ENCODE peak calls at places on chromosomes 16 and 17, in eight cellular contexts. P, B, D, I, W, O, T and N are unnamed samples.

GRCh38 chr17:42463976-42464400 is 5.3 kb downstream of the ATP6V0A1 start:
- DNase-seq in P (no peak), B (no peak), D (no peak), I (no peak), W (no peak), O (no peak), T (no peak), N (no peak)

GRCh38 chr17:34581446-34582184 is 2.2 kb downstream of the TMEM132E start:
- DNase-seq in P (no peak), B (no peak), D (no peak), I (no peak), W (no peak), O (no peak), T (no peak), N (no peak)

GRCh38 chr17:9028632-9029570 is 7.6 kb downstream of the NTN1 start:
- DNase-seq in P (no peak), B (no peak), D (no peak), I (no peak), W (no peak), O (no peak), T (no peak), N (no peak)

GRCh38 chr17:3804503-3804931 is 3.5 kb upstream of the ITGAE start:
- DNase-seq in P (no peak), B (peak; percentile 28), D (no peak), I (no peak), W (peak; percentile 44), O (no peak), T (peak; percentile 57), N (no peak)

GRCh38 chr16:65783709-65784474 is 582.6 kb upstream of the CDH5 start:
- DNase-seq in P (no peak), B (no peak), D (no peak), I (no peak), W (peak; percentile 52), O (no peak), T (no peak), N (no peak)

GRCh38 chr16:52597073-52597771 is 50.3 kb upstream of the TOX3 start:
- DNase-seq in P (no peak), B (no peak), D (no peak), I (no peak), W (no peak), O (no peak), T (no peak), N (no peak)

GRCh38 chr17:64259436-64259835 is 3.6 kb downstream of the TEX2 start:
- DNase-seq in P (no peak), B (no peak), D (no peak), I (no peak), W (no peak), O (no peak), T (no peak), N (no peak)

GRCh38 chr16:66474750-66475199 is 47.7 kb downstream of the BEAN1 start:
- DNase-seq in P (no peak), B (no peak), D (peak; percentile 76), I (peak; percentile 63), W (no peak), O (no peak), T (no peak), N (peak; percentile 90)

GRCh38 chr17:41534899-41535546 is 6.9 kb upstream of the KRT19 start:
- DNase-seq in P (no peak), B (no peak), D (no peak), I (no peak), W (no peak), O (no peak), T (no peak), N (no peak)

GRCh38 chr16:54118846-54119245 is 167.7 kb downstream of the IRX3 start:
- DNase-seq in P (no peak), B (no peak), D (no peak), I (no peak), W (peak; percentile 5), O (no peak), T (no peak), N (no peak)

GRCh38 chr16:11196286-11196828 is 59.6 kb downstream of the SOCS1 start:
- DNase-seq in P (no peak), B (no peak), D (no peak), I (no peak), W (no peak), O (no peak), T (no peak), N (no peak)

GRCh38 chr16:528111-529011 is 849 bp downstream of the CAPN15 start:
- DNase-seq in P (peak; percentile 66), B (peak; percentile 54), D (peak; percentile 36), I (peak; percentile 20), W (peak; percentile 65), O (no peak), T (no peak), N (no peak)

GRCh38 chr16:66495440-66495839 is 54.5 kb downstream of the TK2 start:
- DNase-seq in P (no peak), B (no peak), D (no peak), I (no peak), W (no peak), O (no peak), T (no peak), N (no peak)

GRCh38 chr17:36535669-36536081 is 888 bp downstream of the PIGW start:
- DNase-seq in P (no peak), B (no peak), D (no peak), I (no peak), W (no peak), O (no peak), T (no peak), N (no peak)

GRCh38 chr17:81713004-81713555 is 996 bp downstream of the SLC25A10 start:
- DNase-seq in P (no peak), B (peak; percentile 54), D (no peak), I (no peak), W (no peak), O (no peak), T (no peak), N (no peak)

GRCh38 chr17:81712468-81713003 is 452 bp downstream of the SLC25A10 start:
- DNase-seq in P (peak; percentile 37), B (peak; percentile 65), D (peak; percentile 39), I (peak; percentile 11), W (no peak), O (no peak), T (no peak), N (no peak)

GRCh38 chr17:81714412-81715106 is 2.5 kb downstream of the SLC25A10 start:
- DNase-seq in P (no peak), B (no peak), D (no peak), I (no peak), W (no peak), O (no peak), T (no peak), N (no peak)

GRCh38 chr17:81715107-81715871 is 3.2 kb downstream of the SLC25A10 start:
- DNase-seq in P (no peak), B (no peak), D (no peak), I (no peak), W (no peak), O (no peak), T (no peak), N (no peak)

DNA sequence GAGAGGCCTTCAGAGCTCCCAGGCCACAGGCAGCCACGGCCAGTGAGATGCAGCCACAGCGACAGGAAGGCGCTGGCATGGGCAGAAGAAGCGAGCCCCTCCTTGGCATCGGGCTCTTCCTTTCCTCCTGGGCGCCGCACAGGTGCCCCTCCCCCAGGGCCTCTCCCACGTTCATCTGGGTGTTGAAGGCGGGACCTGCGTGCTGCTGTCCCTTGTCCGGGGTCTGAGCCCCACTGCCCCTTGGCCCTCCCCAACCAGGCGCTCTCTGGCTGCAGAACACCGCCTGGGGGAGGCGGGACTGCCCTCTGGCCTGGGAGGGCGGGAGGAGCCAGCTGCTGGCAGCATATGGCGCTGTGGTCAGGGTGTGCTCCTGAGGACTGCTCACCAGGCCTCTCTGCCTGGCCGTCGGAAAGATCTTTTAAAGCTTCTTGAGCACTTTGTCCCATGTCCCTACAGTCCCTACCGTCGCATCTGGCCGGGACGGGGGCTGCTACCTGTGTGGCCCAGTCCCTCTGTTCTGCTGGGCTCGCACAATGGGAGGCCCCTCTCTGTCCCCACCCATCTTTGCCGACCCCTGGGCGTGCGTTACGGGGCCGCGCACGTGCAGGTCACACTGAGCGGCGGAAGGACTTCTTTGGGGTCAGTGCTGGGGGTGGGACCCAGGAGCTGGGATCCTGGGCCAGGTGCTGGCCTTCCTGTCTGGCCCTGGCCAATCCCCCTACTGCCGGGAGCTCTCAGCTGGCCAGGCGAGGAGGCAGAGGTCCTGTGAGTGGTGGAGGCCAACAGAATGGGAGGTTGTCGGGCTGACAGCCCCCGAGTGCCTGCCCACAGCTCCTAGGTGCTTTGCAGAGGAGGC is 1.7 kb downstream of the SLC25A10 start:
- DNase-seq in P (peak; percentile 74), B (peak; percentile 71), D (no peak), I (no peak), W (no peak), O (no peak), T (no peak), N (no peak)
- H3K4me3 ChIP-seq in P (peak overlapping the region; percentile 94), B (peak overlapping the region; percentile 20), D (peak overlapping the region; percentile 96), I (no peak overlapping the region), W (no peak overlapping the region), O (peak overlapping the region; percentile 66), T (peak overlapping the region; percentile 26), N (peak overlapping the region; percentile 83)

GRCh38 chr17:51479303-51479702 is 219.0 kb downstream of the UTP18 start:
- DNase-seq in P (no peak), B (no peak), D (no peak), I (no peak), W (no peak), O (no peak), T (no peak), N (no peak)
- H3K4me3 ChIP-seq in P (no peak overlapping the region), B (no peak overlapping the region), D (no peak overlapping the region), I (no peak overlapping the region), W (no peak overlapping the region), O (no peak overlapping the region), T (no peak overlapping the region), N (no peak overlapping the region)

GRCh38 chr17:49762148-49762941 is 1.6 kb downstream of the FAM117A start:
- DNase-seq in P (no peak), B (no peak), D (no peak), I (no peak), W (no peak), O (no peak), T (no peak), N (no peak)
- H3K4me3 ChIP-seq in P (peak overlapping the region; percentile 99), B (no peak overlapping the region), D (peak overlapping the region; percentile 83), I (peak overlapping the region; percentile 70), W (no peak overlapping the region), O (no peak overlapping the region), T (no peak overlapping the region), N (peak overlapping the region; percentile 82)

GRCh38 chr17:19345486-19346350 is 16.8 kb downstream of the B9D1 start:
- DNase-seq in P (no peak), B (no peak), D (no peak), I (no peak), W (no peak), O (no peak), T (no peak), N (no peak)

GRCh38 chr17:19348806-19349205 is 13.7 kb downstream of the B9D1 start:
- DNase-seq in P (no peak), B (no peak), D (no peak), I (no peak), W (no peak), O (no peak), T (no peak), N (no peak)

GRCh38 chr17:19346351-19347255 is 15.9 kb downstream of the B9D1 start:
- DNase-seq in P (peak; percentile 61), B (no peak), D (no peak), I (no peak), W (peak; percentile 85), O (peak; percentile 48), T (peak; percentile 85), N (no peak)

GRCh38 chr17:19348081-19348650 is 14.4 kb downstream of the B9D1 start:
- DNase-seq in P (no peak), B (no peak), D (no peak), I (no peak), W (no peak), O (no peak), T (no peak), N (no peak)

GRCh38 chr17:19347323-19348080 is 15.0 kb downstream of the B9D1 start:
- DNase-seq in P (no peak), B (no peak), D (no peak), I (no peak), W (no peak), O (no peak), T (no peak), N (no peak)
- H3K4me3 ChIP-seq in P (no peak overlapping the region), B (no peak overlapping the region), D (no peak overlapping the region), I (no peak overlapping the region), W (no peak overlapping the region), O (no peak overlapping the region), T (no peak overlapping the region), N (no peak overlapping the region)